ENCODE peak calls at places on chromosomes 5 and 9, in eight cellular contexts. R, Q, J, U, I, A, Y and X are unnamed samples.

GRCh38 chr5:127031147-127031862 is 947 bp upstream of the MARCHF3 start:
- DNase-seq in R (peak), Q (no peak), J (no peak), U (no peak), I (peak), A (peak), Y (no peak), X (no peak)

GRCh38 chr9:69131682-69132081 is 42.4 kb upstream of the TJP2 start:
- DNase-seq in R (no peak), Q (peak), J (peak), U (peak), I (no peak), A (peak), Y (no peak), X (peak)

GRCh38 chr5:103480246-103480645 is 82.3 kb downstream of the NUDT12 start:
- DNase-seq in R (no peak), Q (no peak), J (no peak), U (no peak), I (no peak), A (no peak), Y (no peak), X (no peak)

GRCh38 chr9:131579789-131580211 is 34.5 kb downstream of the PRRT1B start:
- DNase-seq in R (no peak), Q (no peak), J (no peak), U (no peak), I (no peak), A (no peak), Y (no peak), X (no peak)

GRCh38 chr9:16434522-16434921 is 435.9 kb downstream of the BNC2 start:
- DNase-seq in R (no peak), Q (no peak), J (peak), U (peak), I (no peak), A (no peak), Y (no peak), X (peak)

GRCh38 chr5:74020488-74020887 is 394.5 kb downstream of the ARHGEF28 start:
- DNase-seq in R (no peak), Q (no peak), J (no peak), U (no peak), I (no peak), A (no peak), Y (no peak), X (no peak)

GRCh38 chr5:75363726-75364495 is 26.9 kb downstream of the HMGCR start:
- DNase-seq in R (no peak), Q (peak), J (no peak), U (no peak), I (no peak), A (peak), Y (no peak), X (no peak)

GRCh38 chr5:131511934-131512333 is 123.1 kb downstream of the RAPGEF6 start:
- DNase-seq in R (no peak), Q (no peak), J (no peak), U (no peak), I (no peak), A (peak), Y (no peak), X (no peak)

GRCh38 chr9:32969270-32969669 is 32.2 kb downstream of the APTX start:
- DNase-seq in R (no peak), Q (no peak), J (peak), U (no peak), I (no peak), A (no peak), Y (no peak), X (peak)

GRCh38 chr9:109624901-109625300 is 126.8 kb upstream of the PTPN3 start:
- DNase-seq in R (no peak), Q (no peak), J (no peak), U (no peak), I (no peak), A (no peak), Y (no peak), X (no peak)

GRCh38 chr9:77960356-77961153 is 71.1 kb downstream of the GNAQ start:
- DNase-seq in R (no peak), Q (no peak), J (no peak), U (no peak), I (no peak), A (no peak), Y (no peak), X (no peak)